ENCODE peak calls at places on chromosomes 5 and 9, in six cellular contexts. X, U, A, C, P and S are unnamed samples.
A peak's percentile ranks its signal among the peaks of the same experiment; 100 is the strongest.

GRCh38 chr9:136570916-136571315 is 25.1 kb upstream of the NOTCH1 start:
- DNase-seq in X (no peak), U (no peak), A (no peak), C (peak; percentile 71), P (no peak), S (no peak)

GRCh38 chr5:112165897-112166737 is 253.0 kb downstream of the EPB41L4A start:
- DNase-seq in X (no peak), U (no peak), A (no peak), C (no peak), P (no peak), S (no peak)

GRCh38 chr9:29220852-29221251 is 1647.6 kb upstream of the C9orf72 start:
- DNase-seq in X (no peak), U (no peak), A (no peak), C (no peak), P (no peak), S (no peak)

GRCh38 chr5:75611324-75612210 is at the start of gene ANKDD1B:
- DNase-seq in X (peak; percentile 54), U (no peak), A (peak; percentile 31), C (peak; percentile 62), P (peak; percentile 74), S (peak; percentile 78)

GRCh38 chr5:53766683-53767082 is 206.2 kb downstream of the NDUFS4 start:
- DNase-seq in X (no peak), U (no peak), A (no peak), C (no peak), P (no peak), S (no peak)

GRCh38 chr5:76938177-76938576 is 14.7 kb upstream of the CRHBP start:
- DNase-seq in X (no peak), U (no peak), A (no peak), C (no peak), P (no peak), S (no peak)

GRCh38 chr9:32954642-32955041 is 46.8 kb downstream of the APTX start:
- DNase-seq in X (no peak), U (no peak), A (no peak), C (no peak), P (no peak), S (no peak)

GRCh38 chr9:26856413-26857032 is 36.1 kb downstream of the CAAP1 start:
- DNase-seq in X (peak; percentile 22), U (no peak), A (peak; percentile 47), C (no peak), P (no peak), S (no peak)

GRCh38 chr5:15737882-15738677 is 238.1 kb downstream of the FBXL7 start:
- DNase-seq in X (no peak), U (no peak), A (no peak), C (no peak), P (no peak), S (no peak)

GRCh38 chr5:67244345-67244793 is 47.8 kb upstream of the CD180 start:
- DNase-seq in X (no peak), U (no peak), A (peak; percentile 40), C (no peak), P (no peak), S (no peak)

GRCh38 chr9:110047955-110048472 is 159.9 kb downstream of the C9orf152 start:
- DNase-seq in X (no peak), U (no peak), A (no peak), C (no peak), P (no peak), S (peak; percentile 86)

GRCh38 chr5:5533927-5534326 is 111.5 kb downstream of the ICE1 start:
- DNase-seq in X (no peak), U (no peak), A (no peak), C (no peak), P (no peak), S (no peak)

GRCh38 chr5:73365301-73365853 is 83.2 kb downstream of the FOXD1 start:
- DNase-seq in X (no peak), U (no peak), A (no peak), C (no peak), P (no peak), S (no peak)

GRCh38 chr9:20722221-20722620 is 38.2 kb downstream of the FOCAD start:
- DNase-seq in X (no peak), U (no peak), A (no peak), C (no peak), P (no peak), S (no peak)

GRCh38 chr5:162503796-162504195 is 436.2 kb downstream of the GABRG2 start:
- DNase-seq in X (no peak), U (no peak), A (no peak), C (no peak), P (no peak), S (no peak)

GRCh38 chr9:75866273-75866871 is 24.1 kb upstream of the PCSK5 start:
- DNase-seq in X (peak; percentile 75), U (peak; percentile 50), A (peak; percentile 56), C (no peak), P (no peak), S (no peak)

GRCh38 chr9:706606-707451 is 134.7 kb upstream of the DMRT1 start:
- DNase-seq in X (peak; percentile 59), U (peak; percentile 8), A (peak; percentile 41), C (peak; percentile 84), P (peak; percentile 84), S (peak; percentile 92)

GRCh38 chr9:107929439-107929838 is 439.9 kb upstream of the KLF4 start:
- DNase-seq in X (peak; percentile 71), U (no peak), A (no peak), C (peak; percentile 74), P (peak; percentile 69), S (no peak)

GRCh38 chr5:38016835-38017234 is 177.0 kb upstream of the GDNF start:
- DNase-seq in X (no peak), U (no peak), A (no peak), C (no peak), P (no peak), S (no peak)

GRCh38 chr5:15609076-15609725 is 109.2 kb downstream of the FBXL7 start:
- DNase-seq in X (no peak), U (no peak), A (no peak), C (no peak), P (no peak), S (no peak)

GRCh38 chr5:172725785-172726184 is 45.2 kb downstream of the DUSP1 start:
- DNase-seq in X (no peak), U (no peak), A (no peak), C (peak; percentile 20), P (no peak), S (peak; percentile 59)

GRCh38 chr9:88092699-88093359 is 45.4 kb downstream of the SPATA31C2 start:
- DNase-seq in X (no peak), U (no peak), A (no peak), C (no peak), P (no peak), S (no peak)

GRCh38 chr5:14243768-14244167 is 100.6 kb downstream of the TRIO start:
- DNase-seq in X (no peak), U (no peak), A (no peak), C (no peak), P (no peak), S (no peak)

DNA sequence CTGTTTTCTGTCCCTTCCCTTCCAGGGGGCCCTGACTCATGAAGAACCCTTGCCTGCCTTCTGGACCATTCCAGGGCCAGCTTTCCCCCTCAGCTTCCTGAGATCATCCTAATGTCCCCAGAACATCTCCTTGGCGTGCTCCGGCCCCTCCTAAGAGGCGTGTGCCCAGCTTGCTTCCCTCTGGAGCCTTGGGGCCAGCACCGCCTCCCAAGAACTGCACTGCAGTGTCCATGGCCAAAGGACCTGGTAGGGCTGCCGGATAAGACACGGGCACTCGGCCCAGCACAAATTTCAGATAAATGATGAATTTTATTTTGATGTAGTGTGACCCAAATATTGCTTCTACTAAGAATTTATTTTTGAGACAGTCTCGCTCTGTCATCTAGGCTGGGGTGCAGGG is 20.7 kb upstream of the SLC12A7 start:
- DNase-seq in X (no peak), U (no peak), A (no peak), C (no peak), P (no peak), S (no peak)
- H3K4me1 ChIP-seq in X (peaks cover 9% of the 10 kb centered on the region), U (no peaks in the 10 kb centered on the region), A (peaks cover 31% of the 10 kb centered on the region), C (peaks cover 58% of the 10 kb centered on the region), P (peaks cover 20% of the 10 kb centered on the region), S (peaks cover 37% of the 10 kb centered on the region)

DNA sequence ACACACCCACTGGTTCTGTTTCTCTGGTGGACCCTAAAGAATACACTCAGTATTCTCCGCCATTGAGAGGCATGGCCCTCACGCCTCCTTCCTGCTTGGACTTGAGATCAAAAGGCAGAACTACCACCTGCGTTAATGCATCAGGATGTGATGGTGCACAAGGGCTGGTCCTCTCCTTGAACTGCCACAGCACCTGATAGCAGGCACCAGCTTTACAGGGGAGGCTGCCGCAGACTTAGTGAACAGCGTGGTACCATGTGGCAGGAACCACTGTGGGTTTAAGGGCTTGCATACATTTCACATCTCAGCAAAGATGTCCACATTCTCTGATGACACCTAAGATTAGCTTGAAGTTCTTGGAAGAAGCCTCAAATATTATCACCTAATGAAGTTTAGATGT is 208.7 kb downstream of the GADD45G start:
- DNase-seq in X (no peak), U (no peak), A (no peak), C (no peak), P (peak; percentile 20), S (no peak)
- TF ChIP-seq CTCF in X (no peak), U (no peak), A (no peak), C (no peak), P (no peak), S (no peak)

GRCh38 chr5:133425183-133425582 is 187.2 kb downstream of the FSTL4 start:
- DNase-seq in X (no peak), U (no peak), A (peak; percentile 66), C (no peak), P (no peak), S (no peak)

GRCh38 chr5:133421806-133422205 is 190.5 kb downstream of the FSTL4 start:
- DNase-seq in X (no peak), U (no peak), A (no peak), C (no peak), P (no peak), S (no peak)

GRCh38 chr5:133425764-133426738 is 186.3 kb downstream of the FSTL4 start:
- DNase-seq in X (no peak), U (no peak), A (no peak), C (no peak), P (no peak), S (no peak)

GRCh38 chr5:133423031-133423617 is 189.2 kb downstream of the FSTL4 start:
- DNase-seq in X (no peak), U (no peak), A (no peak), C (no peak), P (no peak), S (no peak)

GRCh38 chr5:133423618-133424282 is 188.6 kb downstream of the FSTL4 start:
- DNase-seq in X (peak; percentile 65), U (peak; percentile 72), A (peak; percentile 49), C (peak; percentile 84), P (peak; percentile 85), S (peak; percentile 92)
- H3K4me3 ChIP-seq in X (no peak overlapping the region), U (no peak overlapping the region), A (no peak overlapping the region), C (no peak overlapping the region), P (no peak overlapping the region), S (no peak overlapping the region)

GRCh38 chr5:154368041-154368800 is 77.6 kb upstream of the SAP30L start:
- DNase-seq in X (no peak), U (no peak), A (peak; percentile 94), C (no peak), P (no peak), S (no peak)

GRCh38 chr5:154364845-154365244 is 81.0 kb upstream of the SAP30L start:
- DNase-seq in X (no peak), U (no peak), A (no peak), C (no peak), P (no peak), S (no peak)

GRCh38 chr5:154365823-154366222 is 80.0 kb upstream of the SAP30L start:
- DNase-seq in X (no peak), U (no peak), A (no peak), C (no peak), P (no peak), S (no peak)

GRCh38 chr5:154367101-154367500 is 78.7 kb upstream of the SAP30L start:
- DNase-seq in X (no peak), U (no peak), A (no peak), C (no peak), P (no peak), S (no peak)

GRCh38 chr5:154366353-154366752 is 79.4 kb upstream of the SAP30L start:
- DNase-seq in X (no peak), U (no peak), A (no peak), C (no peak), P (no peak), S (no peak)
- H3K4me1 ChIP-seq in X (no peaks in the 10 kb centered on the region), U (no peaks in the 10 kb centered on the region), A (peaks cover 53% of the 10 kb centered on the region), C (peaks cover 67% of the 10 kb centered on the region), P (peaks cover 27% of the 10 kb centered on the region), S (no peaks in the 10 kb centered on the region)